ENCODE peak calls at places on chromosomes 16 and 17, in four cellular contexts. K is trophoblast cell; S is naive thymus-derived CD4-positive, alpha-beta T cell; W is ascending aorta. F is an unnamed sample.

GRCh38 chr17:66514227-66514806 is 211.9 kb downstream of the PRKCA start:
- DNase-seq in K (no peak), S (no peak), W (no peak), F (no peak)

GRCh38 chr16:85611205-85611454 is 2.0 kb upstream of the GSE1 start:
- DNase-seq in K (no peak), S (no peak), W (no peak), F (no peak)

GRCh38 chr17:16080366-16080765 is 80.7 kb downstream of the TTC19 start:
- DNase-seq in K (no peak), S (no peak), W (no peak), F (no peak)

GRCh38 chr16:71364306-71364705 is 5.8 kb downstream of the CALB2 start:
- DNase-seq in K (no peak), S (no peak), W (no peak), F (no peak)

GRCh38 chr17:55458977-55459376 is 37.3 kb upstream of the MMD start:
- DNase-seq in K (peak; percentile 43), S (no peak), W (no peak), F (no peak)

GRCh38 chr17:48603959-48604769 is 622 bp downstream of the HOXB6 start:
- DNase-seq in K (no peak), S (no peak), W (no peak), F (no peak)

GRCh38 chr17:64369007-64369893 is 21.4 kb downstream of the PECAM1 start:
- DNase-seq in K (no peak), S (no peak), W (no peak), F (no peak)

GRCh38 chr17:12998461-12998860 is 19.4 kb downstream of the ELAC2 start:
- DNase-seq in K (no peak), S (no peak), W (no peak), F (no peak)

GRCh38 chr17:41777579-41778188 is 8.8 kb downstream of the JUP start:
- DNase-seq in K (no peak), S (no peak), W (no peak), F (no peak)

GRCh38 chr17:62592305-62593099 is 35.0 kb upstream of the MRC2 start:
- DNase-seq in K (peak; percentile 21), S (no peak), W (no peak), F (no peak)

GRCh38 chr17:37610971-37611370 is 1.8 kb upstream of the SYNRG start:
- DNase-seq in K (no peak), S (no peak), W (no peak), F (no peak)

GRCh38 chr17:73279704-73280103 is 18.0 kb upstream of the CPSF4L start:
- DNase-seq in K (no peak), S (no peak), W (no peak), F (no peak)

GRCh38 chr16:50683689-50684374 is 2.7 kb upstream of the SNX20 start:
- DNase-seq in K (peak; percentile 28), S (peak; percentile 58), W (no peak), F (peak; percentile 68)

GRCh38 chr17:81870155-81870977 is 771 bp downstream of the ARHGDIA start:
- DNase-seq in K (peak; percentile 45), S (no peak), W (no peak), F (peak; percentile 41)

GRCh38 chr17:81033535-81034167 is 1.3 kb upstream of the BAIAP2 start:
- DNase-seq in K (no peak), S (no peak), W (no peak), F (no peak)

GRCh38 chr16:22216191-22216831 is 10.2 kb downstream of the EEF2K start:
- DNase-seq in K (no peak), S (no peak), W (no peak), F (no peak)

GRCh38 chr16:12141073-12141472 is 164.5 kb downstream of the SNX29 start:
- DNase-seq in K (no peak), S (no peak), W (no peak), F (no peak)

GRCh38 chr17:81184596-81184995 is 18.6 kb upstream of the AATK start:
- DNase-seq in K (no peak), S (no peak), W (no peak), F (no peak)

GRCh38 chr17:1725642-1726511 is 1.4 kb downstream of the WDR81 start:
- DNase-seq in K (no peak), S (no peak), W (no peak), F (no peak)

GRCh38 chr16:87464691-87465300 is 28.0 kb downstream of the ZCCHC14 start:
- DNase-seq in K (peak; percentile 88), S (no peak), W (peak; percentile 85), F (no peak)

GRCh38 chr17:19724501-19725420 is 8.4 kb upstream of the SLC47A2 start:
- DNase-seq in K (peak; percentile 46), S (peak; percentile 35), W (peak; percentile 47), F (peak; percentile 38)

GRCh38 chr17:15649861-15650391 is 30.4 kb upstream of the FBXW10B start:
- DNase-seq in K (peak; percentile 85), S (no peak), W (no peak), F (no peak)

GRCh38 chr17:6388416-6388815 is 46.5 kb downstream of the AIPL1 start:
- DNase-seq in K (no peak), S (no peak), W (no peak), F (no peak)

GRCh38 chr16:912684-913613 is 57.8 kb downstream of the LMF1 start:
- DNase-seq in K (no peak), S (no peak), W (no peak), F (no peak)

DNA sequence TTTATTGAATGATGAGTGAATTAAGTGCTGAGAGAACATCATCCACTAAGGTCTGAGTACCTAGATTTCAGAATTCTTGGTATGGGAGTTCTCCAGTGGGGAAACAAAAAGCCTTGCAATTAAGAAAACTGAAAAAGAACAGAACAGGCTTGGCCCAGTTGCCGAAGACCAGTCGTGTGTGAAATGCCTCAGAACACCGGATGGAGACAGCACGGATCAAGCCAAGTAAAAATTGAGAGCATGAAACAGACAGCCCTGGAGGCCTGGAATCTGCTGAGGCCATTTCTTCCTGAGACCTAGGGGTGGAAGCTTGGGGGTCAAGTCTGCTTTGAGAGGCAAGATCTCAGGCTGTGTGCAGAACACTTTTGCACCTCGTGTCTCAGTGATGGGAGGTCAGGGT is 43.3 kb downstream of the GRIN2A start:
- DNase-seq in K (no peak), S (no peak), W (no peak), F (no peak)
- H3K4me3 ChIP-seq in K (no peak overlapping the region), S (no peak overlapping the region), W (no peak overlapping the region), F (no peak overlapping the region)

GRCh38 chr16:27370318-27370717 is 31.7 kb upstream of the IL21R start:
- DNase-seq in K (no peak), S (no peak), W (no peak), F (no peak)

GRCh38 chr16:27377666-27378485 is 24.1 kb upstream of the IL21R start:
- DNase-seq in K (no peak), S (peak; percentile 52), W (no peak), F (peak; percentile 21)

GRCh38 chr16:27374794-27375499 is 27.0 kb upstream of the IL21R start:
- DNase-seq in K (peak; percentile 69), S (no peak), W (peak; percentile 28), F (no peak)

GRCh38 chr16:27373312-27373711 is 28.7 kb upstream of the IL21R start:
- DNase-seq in K (no peak), S (no peak), W (no peak), F (no peak)

DNA sequence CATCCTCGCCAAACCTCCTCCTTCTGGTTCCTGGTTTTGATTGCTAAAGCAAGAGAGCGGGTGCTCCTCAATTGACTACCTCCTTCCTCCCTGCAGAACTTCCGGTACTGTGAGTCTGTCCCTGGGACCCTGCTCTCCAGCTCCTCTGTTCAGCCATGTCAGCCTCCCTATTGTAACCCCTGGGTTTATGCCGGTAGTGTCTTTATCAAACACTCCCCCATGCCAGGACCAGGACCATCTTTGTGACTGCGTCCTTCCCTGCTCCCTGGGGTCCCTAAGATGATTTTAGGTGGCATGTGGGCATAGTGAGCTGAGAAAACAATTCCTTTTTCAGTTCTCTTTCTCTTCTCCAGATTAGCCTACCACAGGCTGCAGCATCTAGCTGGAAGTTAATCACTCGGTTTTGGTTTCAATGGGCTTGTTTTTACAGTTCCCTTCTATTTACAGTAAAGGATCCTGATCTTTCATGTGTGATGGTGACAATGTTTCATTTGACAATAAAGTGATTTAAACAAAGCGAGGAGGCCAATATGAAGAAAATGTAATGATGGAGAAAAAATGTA is 27.7 kb upstream of the IL21R start:
- DNase-seq in K (no peak), S (no peak), W (no peak), F (no peak)
- H3K4me1 ChIP-seq in K (peaks cover 7% of the 10 kb centered on the region), S (peaks cover 73% of the 10 kb centered on the region), W (no peaks in the 10 kb centered on the region), F (peaks cover 68% of the 10 kb centered on the region)

DNA sequence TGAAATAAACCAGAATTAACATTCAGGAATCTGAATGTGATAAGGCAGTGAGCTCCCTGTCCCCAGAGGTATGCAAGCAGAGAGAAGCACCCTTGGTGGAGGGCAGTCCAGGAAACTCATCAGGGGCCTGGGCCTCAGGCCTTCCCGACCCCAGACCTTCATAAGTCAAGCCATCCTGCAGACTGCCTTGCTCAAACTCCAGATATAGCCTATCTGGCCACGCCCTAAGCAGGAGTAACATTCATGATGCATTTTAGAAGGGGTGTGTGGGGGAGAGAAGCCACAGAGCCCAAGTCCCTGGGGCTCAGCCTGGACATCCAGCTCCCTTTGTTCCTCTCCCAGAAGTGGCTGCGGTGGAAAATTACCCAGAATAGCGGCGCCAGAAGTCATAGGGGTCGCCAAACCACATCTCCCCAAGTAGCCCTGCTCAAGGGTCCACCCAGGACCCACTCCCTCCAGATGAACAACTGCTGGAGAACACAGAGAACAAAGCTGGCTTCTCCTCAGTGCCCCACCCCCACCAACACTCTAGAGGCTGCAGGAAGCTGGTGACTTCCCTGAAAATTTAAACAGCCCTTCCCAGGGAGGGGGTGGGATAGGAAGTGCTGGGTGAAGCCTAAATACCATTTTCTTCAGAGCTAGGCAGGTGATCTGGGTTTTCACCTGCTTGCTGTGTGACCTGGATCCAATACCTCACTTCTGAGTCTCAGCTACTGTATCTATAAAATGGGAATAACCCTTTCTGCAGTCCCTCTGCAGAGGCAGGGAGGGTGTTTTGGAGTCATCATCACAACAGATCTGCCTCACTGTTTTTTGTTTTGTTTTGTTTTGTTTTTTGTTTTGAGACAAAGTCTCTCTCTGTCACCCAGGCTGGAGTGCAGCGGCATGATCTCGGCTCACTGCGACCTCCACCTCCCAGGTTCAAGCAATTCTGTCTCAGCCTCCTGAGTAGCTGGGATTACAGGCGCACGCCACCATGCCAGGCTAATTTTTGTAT is 1.5 kb upstream of the SREBF1 start:
- DNase-seq in K (peak; percentile 70), S (no peak), W (no peak), F (no peak)
- H3K4me3 ChIP-seq in K (no peak overlapping the region), S (no peak overlapping the region), W (no peak overlapping the region), F (no peak overlapping the region)

GRCh38 chr16:53612003-53612402 is 91.7 kb downstream of the RPGRIP1L start:
- DNase-seq in K (no peak), S (no peak), W (no peak), F (no peak)

GRCh38 chr16:53611151-53611802 is 92.4 kb downstream of the RPGRIP1L start:
- DNase-seq in K (no peak), S (no peak), W (no peak), F (no peak)

GRCh38 chr16:53608094-53608493 is 95.6 kb downstream of the RPGRIP1L start:
- DNase-seq in K (no peak), S (no peak), W (no peak), F (no peak)

GRCh38 chr16:53605979-53606378 is 97.7 kb downstream of the RPGRIP1L start:
- DNase-seq in K (no peak), S (no peak), W (no peak), F (no peak)

GRCh38 chr16:53609536-53609935 is 94.1 kb downstream of the RPGRIP1L start:
- DNase-seq in K (no peak), S (no peak), W (no peak), F (no peak)
- H3K4me1 ChIP-seq in K (no peaks in the 10 kb centered on the region), S (no peaks in the 10 kb centered on the region), W (no peaks in the 10 kb centered on the region), F (no peaks in the 10 kb centered on the region)

GRCh38 chr17:59652119-59652518 is 32.4 kb downstream of the CLTC start:
- DNase-seq in K (no peak), S (no peak), W (no peak), F (no peak)
- H3K4me3 ChIP-seq in K (no peak overlapping the region), S (no peak overlapping the region), W (no peak overlapping the region), F (no peak overlapping the region)